ENCODE peak calls at places on chromosomes 5 and 9, in nine cellular contexts. One of them, this sample, is unnamed.
A peak's percentile ranks its signal among the peaks of the same experiment; 100 is the strongest.

GRCh38 chr9:115923903-115924668 is 229.5 kb upstream of the PAPPA start:
- DNase-seq in omental fat pad: no peak
- DNase-seq in activated naive CD4-positive, alpha-beta T cell treated with anti-CD3 and anti-CD28 coated beads, Interleukin-2, amount 10 ng/mL, durations not matched to agents 7 days and 5 days: no peak
- DNase-seq in AML-193: no peak
- DNase-seq in sciatic nerve: no peak
- DNase-seq in GM23248: peak; percentile 50
- DNase-seq in CD4-positive, CD25-positive, alpha-beta regulatory T cell: no peak
- DNase-seq in NCI-H774: no peak
- DNase-seq in CD4-positive, alpha-beta T cell: no peak
- DNase-seq in this sample: no peak

GRCh38 chr5:159510282-159510681 is 180.0 kb upstream of the IL12B start:
- DNase-seq in activated naive CD4-positive, alpha-beta T cell treated with anti-CD3 and anti-CD28 coated beads, Interleukin-2, amount 10 ng/mL, durations not matched to agents 7 days and 5 days: no peak
- DNase-seq in sciatic nerve: no peak
- DNase-seq in CD4-positive, CD25-positive, alpha-beta regulatory T cell: no peak
- DNase-seq in GM23248: peak; percentile 88
- DNase-seq in AML-193: no peak
- DNase-seq in CD4-positive, alpha-beta T cell: no peak
- DNase-seq in omental fat pad: no peak
- DNase-seq in NCI-H774: no peak
- DNase-seq in this sample: peak; percentile 68

GRCh38 chr5:147857302-147858129 is 21.0 kb upstream of the SCGB3A2 start:
- DNase-seq in GM23248: peak; percentile 68
- DNase-seq in activated naive CD4-positive, alpha-beta T cell treated with anti-CD3 and anti-CD28 coated beads, Interleukin-2, amount 10 ng/mL, durations not matched to agents 7 days and 5 days: peak; percentile 60
- DNase-seq in NCI-H774: peak; percentile 20
- DNase-seq in AML-193: peak; percentile 0
- DNase-seq in omental fat pad: peak; percentile 55
- DNase-seq in sciatic nerve: peak; percentile 81
- DNase-seq in CD4-positive, CD25-positive, alpha-beta regulatory T cell: peak; percentile 9
- DNase-seq in CD4-positive, alpha-beta T cell: peak; percentile 10
- DNase-seq in this sample: no peak

GRCh38 chr9:134955801-134956200 is 38.1 kb upstream of the FCN1 start:
- DNase-seq in AML-193: no peak
- DNase-seq in activated naive CD4-positive, alpha-beta T cell treated with anti-CD3 and anti-CD28 coated beads, Interleukin-2, amount 10 ng/mL, durations not matched to agents 7 days and 5 days: no peak
- DNase-seq in CD4-positive, alpha-beta T cell: no peak
- DNase-seq in CD4-positive, CD25-positive, alpha-beta regulatory T cell: no peak
- DNase-seq in sciatic nerve: peak; percentile 37
- DNase-seq in omental fat pad: no peak
- DNase-seq in NCI-H774: no peak
- DNase-seq in GM23248: no peak
- DNase-seq in this sample: no peak

GRCh38 chr5:148583421-148583965 is 70.8 kb downstream of the HTR4 start:
- DNase-seq in sciatic nerve: no peak
- DNase-seq in activated naive CD4-positive, alpha-beta T cell treated with anti-CD3 and anti-CD28 coated beads, Interleukin-2, amount 10 ng/mL, durations not matched to agents 7 days and 5 days: no peak
- DNase-seq in AML-193: no peak
- DNase-seq in NCI-H774: no peak
- DNase-seq in CD4-positive, alpha-beta T cell: no peak
- DNase-seq in GM23248: no peak
- DNase-seq in omental fat pad: no peak
- DNase-seq in CD4-positive, CD25-positive, alpha-beta regulatory T cell: no peak
- DNase-seq in this sample: no peak

GRCh38 chr5:109816732-109817131 is 127.0 kb downstream of the MAN2A1 start:
- DNase-seq in AML-193: no peak
- DNase-seq in GM23248: no peak
- DNase-seq in CD4-positive, CD25-positive, alpha-beta regulatory T cell: no peak
- DNase-seq in activated naive CD4-positive, alpha-beta T cell treated with anti-CD3 and anti-CD28 coated beads, Interleukin-2, amount 10 ng/mL, durations not matched to agents 7 days and 5 days: no peak
- DNase-seq in omental fat pad: no peak
- DNase-seq in NCI-H774: no peak
- DNase-seq in sciatic nerve: no peak
- DNase-seq in CD4-positive, alpha-beta T cell: no peak
- DNase-seq in this sample: no peak

GRCh38 chr5:123089572-123089970 is 530 bp downstream of the PRDM6 start:
- DNase-seq in GM23248: peak; percentile 73
- DNase-seq in AML-193: no peak
- DNase-seq in sciatic nerve: peak; percentile 61
- DNase-seq in CD4-positive, alpha-beta T cell: no peak
- DNase-seq in CD4-positive, CD25-positive, alpha-beta regulatory T cell: no peak
- DNase-seq in activated naive CD4-positive, alpha-beta T cell treated with anti-CD3 and anti-CD28 coated beads, Interleukin-2, amount 10 ng/mL, durations not matched to agents 7 days and 5 days: no peak
- DNase-seq in NCI-H774: no peak
- DNase-seq in omental fat pad: no peak
- DNase-seq in this sample: no peak

GRCh38 chr5:148209151-148209550 is 6.3 kb downstream of the SPINK6 start:
- DNase-seq in activated naive CD4-positive, alpha-beta T cell treated with anti-CD3 and anti-CD28 coated beads, Interleukin-2, amount 10 ng/mL, durations not matched to agents 7 days and 5 days: no peak
- DNase-seq in omental fat pad: no peak
- DNase-seq in NCI-H774: peak; percentile 31
- DNase-seq in CD4-positive, CD25-positive, alpha-beta regulatory T cell: no peak
- DNase-seq in AML-193: no peak
- DNase-seq in sciatic nerve: no peak
- DNase-seq in CD4-positive, alpha-beta T cell: no peak
- DNase-seq in GM23248: no peak
- DNase-seq in this sample: no peak

GRCh38 chr9:133184971-133185370 is 21.3 kb upstream of the GBGT1 start:
- DNase-seq in GM23248: peak; percentile 89
- DNase-seq in CD4-positive, alpha-beta T cell: peak; percentile 24
- DNase-seq in NCI-H774: peak; percentile 66
- DNase-seq in AML-193: peak; percentile 72
- DNase-seq in CD4-positive, CD25-positive, alpha-beta regulatory T cell: peak; percentile 27
- DNase-seq in omental fat pad: no peak
- DNase-seq in activated naive CD4-positive, alpha-beta T cell treated with anti-CD3 and anti-CD28 coated beads, Interleukin-2, amount 10 ng/mL, durations not matched to agents 7 days and 5 days: peak; percentile 66
- DNase-seq in sciatic nerve: peak; percentile 67
- DNase-seq in this sample: no peak

GRCh38 chr9:13171261-13171660 is 108.2 kb downstream of the MPDZ start:
- DNase-seq in omental fat pad: no peak
- DNase-seq in CD4-positive, CD25-positive, alpha-beta regulatory T cell: no peak
- DNase-seq in GM23248: no peak
- DNase-seq in CD4-positive, alpha-beta T cell: no peak
- DNase-seq in sciatic nerve: no peak
- DNase-seq in NCI-H774: no peak
- DNase-seq in AML-193: no peak
- DNase-seq in activated naive CD4-positive, alpha-beta T cell treated with anti-CD3 and anti-CD28 coated beads, Interleukin-2, amount 10 ng/mL, durations not matched to agents 7 days and 5 days: no peak
- DNase-seq in this sample: no peak

GRCh38 chr9:27765931-27766835 is 192.9 kb upstream of the C9orf72 start:
- DNase-seq in NCI-H774: no peak
- DNase-seq in CD4-positive, CD25-positive, alpha-beta regulatory T cell: no peak
- DNase-seq in AML-193: no peak
- DNase-seq in sciatic nerve: no peak
- DNase-seq in omental fat pad: no peak
- DNase-seq in activated naive CD4-positive, alpha-beta T cell treated with anti-CD3 and anti-CD28 coated beads, Interleukin-2, amount 10 ng/mL, durations not matched to agents 7 days and 5 days: no peak
- DNase-seq in GM23248: no peak
- DNase-seq in CD4-positive, alpha-beta T cell: no peak
- DNase-seq in this sample: no peak

GRCh38 chr5:55800924-55801323 is 50.2 kb upstream of the IL31RA start:
- DNase-seq in CD4-positive, alpha-beta T cell: no peak
- DNase-seq in omental fat pad: no peak
- DNase-seq in CD4-positive, CD25-positive, alpha-beta regulatory T cell: no peak
- DNase-seq in NCI-H774: no peak
- DNase-seq in AML-193: no peak
- DNase-seq in sciatic nerve: no peak
- DNase-seq in GM23248: no peak
- DNase-seq in activated naive CD4-positive, alpha-beta T cell treated with anti-CD3 and anti-CD28 coated beads, Interleukin-2, amount 10 ng/mL, durations not matched to agents 7 days and 5 days: no peak
- DNase-seq in this sample: no peak

GRCh38 chr9:120856700-120857099 is 14.0 kb upstream of the PSMD5 start:
- DNase-seq in GM23248: no peak
- DNase-seq in CD4-positive, alpha-beta T cell: no peak
- DNase-seq in sciatic nerve: no peak
- DNase-seq in omental fat pad: no peak
- DNase-seq in activated naive CD4-positive, alpha-beta T cell treated with anti-CD3 and anti-CD28 coated beads, Interleukin-2, amount 10 ng/mL, durations not matched to agents 7 days and 5 days: no peak
- DNase-seq in NCI-H774: peak; percentile 27
- DNase-seq in AML-193: no peak
- DNase-seq in CD4-positive, CD25-positive, alpha-beta regulatory T cell: no peak
- DNase-seq in this sample: no peak

GRCh38 chr5:55700745-55701144 is 11.4 kb downstream of the SLC38A9 start:
- DNase-seq in AML-193: no peak
- DNase-seq in activated naive CD4-positive, alpha-beta T cell treated with anti-CD3 and anti-CD28 coated beads, Interleukin-2, amount 10 ng/mL, durations not matched to agents 7 days and 5 days: no peak
- DNase-seq in omental fat pad: no peak
- DNase-seq in GM23248: no peak
- DNase-seq in NCI-H774: no peak
- DNase-seq in CD4-positive, alpha-beta T cell: no peak
- DNase-seq in sciatic nerve: no peak
- DNase-seq in CD4-positive, CD25-positive, alpha-beta regulatory T cell: no peak
- DNase-seq in this sample: no peak

GRCh38 chr5:115024922-115025321 is 144.8 kb downstream of the TRIM36 start:
- DNase-seq in NCI-H774: no peak
- DNase-seq in CD4-positive, CD25-positive, alpha-beta regulatory T cell: no peak
- DNase-seq in sciatic nerve: no peak
- DNase-seq in GM23248: no peak
- DNase-seq in activated naive CD4-positive, alpha-beta T cell treated with anti-CD3 and anti-CD28 coated beads, Interleukin-2, amount 10 ng/mL, durations not matched to agents 7 days and 5 days: no peak
- DNase-seq in AML-193: no peak
- DNase-seq in omental fat pad: no peak
- DNase-seq in CD4-positive, alpha-beta T cell: no peak
- DNase-seq in this sample: no peak

GRCh38 chr5:122163151-122164069 is 34.1 kb downstream of the ZNF474 start:
- DNase-seq in NCI-H774: no peak
- DNase-seq in CD4-positive, CD25-positive, alpha-beta regulatory T cell: no peak
- DNase-seq in AML-193: no peak
- DNase-seq in activated naive CD4-positive, alpha-beta T cell treated with anti-CD3 and anti-CD28 coated beads, Interleukin-2, amount 10 ng/mL, durations not matched to agents 7 days and 5 days: no peak
- DNase-seq in CD4-positive, alpha-beta T cell: no peak
- DNase-seq in GM23248: peak; percentile 97
- DNase-seq in omental fat pad: no peak
- DNase-seq in sciatic nerve: no peak
- DNase-seq in this sample: no peak

GRCh38 chr9:36166150-36166927 is 2.8 kb upstream of the CCIN start:
- DNase-seq in CD4-positive, CD25-positive, alpha-beta regulatory T cell: peak; percentile 79
- DNase-seq in CD4-positive, alpha-beta T cell: peak; percentile 72
- DNase-seq in GM23248: peak; percentile 92
- DNase-seq in omental fat pad: peak; percentile 69
- DNase-seq in sciatic nerve: peak; percentile 89
- DNase-seq in AML-193: peak; percentile 64
- DNase-seq in activated naive CD4-positive, alpha-beta T cell treated with anti-CD3 and anti-CD28 coated beads, Interleukin-2, amount 10 ng/mL, durations not matched to agents 7 days and 5 days: peak; percentile 85
- DNase-seq in NCI-H774: peak; percentile 66
- DNase-seq in this sample: peak; percentile 97

GRCh38 chr5:159917919-159918487 is 1.7 kb downstream of the ADRA1B start:
- DNase-seq in CD4-positive, alpha-beta T cell: no peak
- DNase-seq in omental fat pad: no peak
- DNase-seq in NCI-H774: no peak
- DNase-seq in activated naive CD4-positive, alpha-beta T cell treated with anti-CD3 and anti-CD28 coated beads, Interleukin-2, amount 10 ng/mL, durations not matched to agents 7 days and 5 days: no peak
- DNase-seq in AML-193: no peak
- DNase-seq in CD4-positive, CD25-positive, alpha-beta regulatory T cell: no peak
- DNase-seq in sciatic nerve: no peak
- DNase-seq in GM23248: no peak
- DNase-seq in this sample: no peak

GRCh38 chr9:122168356-122168755 is 8.6 kb downstream of the MORN5 start:
- DNase-seq in CD4-positive, CD25-positive, alpha-beta regulatory T cell: no peak
- DNase-seq in NCI-H774: no peak
- DNase-seq in activated naive CD4-positive, alpha-beta T cell treated with anti-CD3 and anti-CD28 coated beads, Interleukin-2, amount 10 ng/mL, durations not matched to agents 7 days and 5 days: no peak
- DNase-seq in omental fat pad: no peak
- DNase-seq in sciatic nerve: no peak
- DNase-seq in CD4-positive, alpha-beta T cell: no peak
- DNase-seq in GM23248: peak; percentile 50
- DNase-seq in AML-193: no peak
- DNase-seq in this sample: no peak

GRCh38 chr5:129361441-129362025 is 98.6 kb upstream of the ADAMTS19 start:
- DNase-seq in GM23248: peak; percentile 14
- DNase-seq in activated naive CD4-positive, alpha-beta T cell treated with anti-CD3 and anti-CD28 coated beads, Interleukin-2, amount 10 ng/mL, durations not matched to agents 7 days and 5 days: no peak
- DNase-seq in AML-193: peak; percentile 8
- DNase-seq in CD4-positive, CD25-positive, alpha-beta regulatory T cell: no peak
- DNase-seq in NCI-H774: no peak
- DNase-seq in omental fat pad: no peak
- DNase-seq in CD4-positive, alpha-beta T cell: no peak
- DNase-seq in sciatic nerve: no peak
- DNase-seq in this sample: no peak

GRCh38 chr9:116087751-116088194 is 65.8 kb upstream of the PAPPA start:
- DNase-seq in GM23248: peak; percentile 84
- DNase-seq in sciatic nerve: no peak
- DNase-seq in omental fat pad: no peak
- DNase-seq in AML-193: no peak
- DNase-seq in NCI-H774: peak; percentile 20
- DNase-seq in CD4-positive, CD25-positive, alpha-beta regulatory T cell: no peak
- DNase-seq in activated naive CD4-positive, alpha-beta T cell treated with anti-CD3 and anti-CD28 coated beads, Interleukin-2, amount 10 ng/mL, durations not matched to agents 7 days and 5 days: no peak
- DNase-seq in CD4-positive, alpha-beta T cell: no peak
- DNase-seq in this sample: no peak

GRCh38 chr5:154110781-154111180 is 72.0 kb downstream of the MFAP3 start:
- DNase-seq in activated naive CD4-positive, alpha-beta T cell treated with anti-CD3 and anti-CD28 coated beads, Interleukin-2, amount 10 ng/mL, durations not matched to agents 7 days and 5 days: no peak
- DNase-seq in CD4-positive, alpha-beta T cell: no peak
- DNase-seq in omental fat pad: no peak
- DNase-seq in NCI-H774: no peak
- DNase-seq in AML-193: no peak
- DNase-seq in sciatic nerve: no peak
- DNase-seq in CD4-positive, CD25-positive, alpha-beta regulatory T cell: no peak
- DNase-seq in GM23248: peak; percentile 30
- DNase-seq in this sample: no peak

GRCh38 chr9:77015291-77016048 is 4.0 kb upstream of the FOXB2 start:
- DNase-seq in sciatic nerve: no peak
- DNase-seq in CD4-positive, CD25-positive, alpha-beta regulatory T cell: no peak
- DNase-seq in AML-193: no peak
- DNase-seq in NCI-H774: no peak
- DNase-seq in omental fat pad: no peak
- DNase-seq in CD4-positive, alpha-beta T cell: no peak
- DNase-seq in activated naive CD4-positive, alpha-beta T cell treated with anti-CD3 and anti-CD28 coated beads, Interleukin-2, amount 10 ng/mL, durations not matched to agents 7 days and 5 days: no peak
- DNase-seq in GM23248: no peak
- DNase-seq in this sample: no peak

GRCh38 chr9:5895782-5896181 is 5.1 kb downstream of the MLANA start:
- DNase-seq in activated naive CD4-positive, alpha-beta T cell treated with anti-CD3 and anti-CD28 coated beads, Interleukin-2, amount 10 ng/mL, durations not matched to agents 7 days and 5 days: no peak
- DNase-seq in GM23248: no peak
- DNase-seq in omental fat pad: no peak
- DNase-seq in sciatic nerve: no peak
- DNase-seq in AML-193: no peak
- DNase-seq in CD4-positive, alpha-beta T cell: no peak
- DNase-seq in NCI-H774: no peak
- DNase-seq in CD4-positive, CD25-positive, alpha-beta regulatory T cell: no peak
- DNase-seq in this sample: no peak

GRCh38 chr9:114426046-114426948 is 38.5 kb upstream of the AKNA start:
- DNase-seq in sciatic nerve: no peak
- DNase-seq in CD4-positive, CD25-positive, alpha-beta regulatory T cell: no peak
- DNase-seq in omental fat pad: no peak
- DNase-seq in AML-193: no peak
- DNase-seq in NCI-H774: no peak
- DNase-seq in CD4-positive, alpha-beta T cell: no peak
- DNase-seq in activated naive CD4-positive, alpha-beta T cell treated with anti-CD3 and anti-CD28 coated beads, Interleukin-2, amount 10 ng/mL, durations not matched to agents 7 days and 5 days: no peak
- DNase-seq in GM23248: no peak
- DNase-seq in this sample: no peak

GRCh38 chr9:15999422-16000339 is 446.8 kb downstream of the CCDC171 start:
- DNase-seq in CD4-positive, alpha-beta T cell: no peak
- DNase-seq in omental fat pad: no peak
- DNase-seq in GM23248: peak; percentile 95
- DNase-seq in activated naive CD4-positive, alpha-beta T cell treated with anti-CD3 and anti-CD28 coated beads, Interleukin-2, amount 10 ng/mL, durations not matched to agents 7 days and 5 days: no peak
- DNase-seq in NCI-H774: no peak
- DNase-seq in AML-193: no peak
- DNase-seq in sciatic nerve: no peak
- DNase-seq in CD4-positive, CD25-positive, alpha-beta regulatory T cell: no peak
- DNase-seq in this sample: no peak

GRCh38 chr5:134511796-134512660 is 13.4 kb upstream of the JADE2 start:
- DNase-seq in GM23248: peak; percentile 71
- DNase-seq in omental fat pad: peak; percentile 46
- DNase-seq in CD4-positive, alpha-beta T cell: no peak
- DNase-seq in sciatic nerve: peak; percentile 81
- DNase-seq in NCI-H774: no peak
- DNase-seq in activated naive CD4-positive, alpha-beta T cell treated with anti-CD3 and anti-CD28 coated beads, Interleukin-2, amount 10 ng/mL, durations not matched to agents 7 days and 5 days: no peak
- DNase-seq in AML-193: no peak
- DNase-seq in CD4-positive, CD25-positive, alpha-beta regulatory T cell: no peak
- DNase-seq in this sample: no peak

GRCh38 chr9:124716795-124717194 is 54.3 kb downstream of the NR6A1 start:
- DNase-seq in omental fat pad: no peak
- DNase-seq in GM23248: peak; percentile 77
- DNase-seq in CD4-positive, alpha-beta T cell: no peak
- DNase-seq in AML-193: no peak
- DNase-seq in NCI-H774: no peak
- DNase-seq in sciatic nerve: no peak
- DNase-seq in activated naive CD4-positive, alpha-beta T cell treated with anti-CD3 and anti-CD28 coated beads, Interleukin-2, amount 10 ng/mL, durations not matched to agents 7 days and 5 days: no peak
- DNase-seq in CD4-positive, CD25-positive, alpha-beta regulatory T cell: no peak
- DNase-seq in this sample: no peak

GRCh38 chr9:79408617-79409016 is 163.1 kb upstream of the TLE4 start:
- DNase-seq in CD4-positive, CD25-positive, alpha-beta regulatory T cell: no peak
- DNase-seq in activated naive CD4-positive, alpha-beta T cell treated with anti-CD3 and anti-CD28 coated beads, Interleukin-2, amount 10 ng/mL, durations not matched to agents 7 days and 5 days: no peak
- DNase-seq in CD4-positive, alpha-beta T cell: no peak
- DNase-seq in NCI-H774: no peak
- DNase-seq in sciatic nerve: no peak
- DNase-seq in AML-193: no peak
- DNase-seq in GM23248: peak; percentile 54
- DNase-seq in omental fat pad: no peak
- DNase-seq in this sample: no peak

GRCh38 chr5:132883261-132883834 is 9.9 kb downstream of the LEAP2 start:
- DNase-seq in GM23248: peak; percentile 89
- DNase-seq in NCI-H774: peak; percentile 20
- DNase-seq in sciatic nerve: no peak
- DNase-seq in omental fat pad: no peak
- DNase-seq in activated naive CD4-positive, alpha-beta T cell treated with anti-CD3 and anti-CD28 coated beads, Interleukin-2, amount 10 ng/mL, durations not matched to agents 7 days and 5 days: peak; percentile 29
- DNase-seq in AML-193: peak; percentile 73
- DNase-seq in CD4-positive, alpha-beta T cell: no peak
- DNase-seq in CD4-positive, CD25-positive, alpha-beta regulatory T cell: peak; percentile 34
- DNase-seq in this sample: peak; percentile 66